ENCODE peak calls at places on chromosomes 12 and 14, in four cellular contexts. R, H, X and E are unnamed samples.

GRCh38 chr12:69906411-69907216 is 81.6 kb downstream of the MYRFL start:
- DNase-seq in R (no peak), X (no peak), H (no peak), E (no peak)

GRCh38 chr12:127998936-127999467 is 268.0 kb upstream of the TMEM132C start:
- DNase-seq in X (no peak), H (no peak), R (no peak), E (no peak)

GRCh38 chr14:83632375-83632774 is 1897.6 kb upstream of the FLRT2 start:
- DNase-seq in X (no peak), R (no peak), H (no peak), E (no peak)

GRCh38 chr14:65791551-65791981 is 379.0 kb downstream of the FUT8 start:
- DNase-seq in H (peak; percentile 30), X (peak; percentile 16), R (no peak), E (no peak)

GRCh38 chr14:80546056-80546854 is 335.0 kb upstream of the DIO2 start:
- DNase-seq in X (no peak), H (no peak), R (no peak), E (no peak)

GRCh38 chr12:62631531-62632520 is 165.2 kb downstream of the MON2 start:
- DNase-seq in X (peak; percentile 15), R (no peak), H (peak; percentile 50), E (peak; percentile 44)

GRCh38 chr12:104522985-104523719 is 66.4 kb downstream of the CHST11 start:
- DNase-seq in X (no peak), R (no peak), H (no peak), E (no peak)

GRCh38 chr12:96041181-96041580 is 5.8 kb upstream of the LTA4H start:
- DNase-seq in X (no peak), R (no peak), H (no peak), E (no peak)

GRCh38 chr14:59303216-59303615 is 114.7 kb downstream of the DAAM1 start:
- DNase-seq in H (no peak), X (no peak), R (no peak), E (no peak)

GRCh38 chr12:45670339-45671065 is 59.0 kb upstream of the ARID2 start:
- DNase-seq in H (peak; percentile 10), R (no peak), X (no peak), E (no peak)

GRCh38 chr14:101770183-101770582 is 8.7 kb downstream of the PPP2R5C start:
- DNase-seq in X (no peak), R (no peak), H (no peak), E (no peak)

GRCh38 chr14:63204407-63205280 is at the start of gene RHOJ:
- DNase-seq in H (no peak), X (no peak), R (no peak), E (peak; percentile 41)

GRCh38 chr12:124240493-124240892 is 54.4 kb upstream of the RFLNA start:
- DNase-seq in H (peak; percentile 24), R (no peak), X (no peak), E (no peak)